ENCODE peak calls at places on chromosomes 11 and 22, in five cellular contexts. V is ovary, Y is uterus, F is stomach, R is endothelial cell of umbilical vein. D is an unnamed sample.

GRCh38 chr11:64914123-64914522 is 2.9 kb downstream of the ATG2A start:
- DNase-seq in V (no peak), Y (no peak), F (no peak), R (no peak), D (no peak)

GRCh38 chr11:86292912-86293606 is 9.0 kb upstream of the HIKESHI start:
- DNase-seq in V (no peak), Y (no peak), F (no peak), R (no peak), D (no peak)

GRCh38 chr22:25281675-25282345 is 62.4 kb downstream of the CRYBB2 start:
- DNase-seq in V (no peak), Y (no peak), F (no peak), R (no peak), D (no peak)

GRCh38 chr11:8658210-8658968 is 24.1 kb downstream of the TRIM66 start:
- DNase-seq in V (no peak), Y (no peak), F (no peak), R (no peak), D (no peak)

GRCh38 chr11:82012276-82012675 is 721.4 kb downstream of the FAM181B start:
- DNase-seq in V (no peak), Y (no peak), F (no peak), R (no peak), D (no peak)

GRCh38 chr11:112834277-112834755 is 126.9 kb upstream of the NCAM1 start:
- DNase-seq in V (no peak), Y (no peak), F (peak), R (no peak), D (no peak)

GRCh38 chr11:27239305-27239942 is 123.6 kb downstream of the CCDC34 start:
- DNase-seq in V (no peak), Y (no peak), F (no peak), R (no peak), D (no peak)

GRCh38 chr22:46916886-46917625 is 154.6 kb downstream of the TBC1D22A start:
- DNase-seq in V (no peak), Y (no peak), F (no peak), R (no peak), D (no peak)

GRCh38 chr11:11291432-11292015 is 61.5 kb downstream of the CSNK2A3 start:
- DNase-seq in V (no peak), Y (no peak), F (no peak), R (no peak), D (no peak)

GRCh38 chr11:74680703-74681531 is 50.3 kb downstream of the CHRDL2 start:
- DNase-seq in V (no peak), Y (peak), F (peak), R (no peak), D (no peak)

GRCh38 chr11:590997-591396 is 14.7 kb downstream of the PHRF1 start:
- DNase-seq in V (no peak), Y (no peak), F (no peak), R (no peak), D (no peak)

GRCh38 chr11:377174-377865 is 8.0 kb downstream of the B4GALNT4 start:
- DNase-seq in V (no peak), Y (no peak), F (no peak), R (no peak), D (no peak)

GRCh38 chr11:132772712-132773545 is 759.4 kb downstream of the OPCML start:
- DNase-seq in V (no peak), Y (no peak), F (no peak), R (no peak), D (no peak)

GRCh38 chr22:31857247-31857646 is 87.1 kb upstream of the YWHAH start:
- DNase-seq in V (no peak), Y (no peak), F (no peak), R (no peak), D (no peak)

GRCh38 chr11:65502274-65502851 is 3.5 kb downstream of the MALAT1 start:
- DNase-seq in V (no peak), Y (no peak), F (no peak), R (peak), D (no peak)

GRCh38 chr22:32830957-32831356 is 29.5 kb downstream of the TIMP3 start:
- DNase-seq in V (no peak), Y (no peak), F (no peak), R (no peak), D (no peak)

GRCh38 chr11:19867064-19867463 is 154.4 kb downstream of the NAV2 start:
- DNase-seq in V (no peak), Y (no peak), F (no peak), R (no peak), D (no peak)

GRCh38 chr11:32333335-32333991 is 101.9 kb downstream of the WT1 start:
- DNase-seq in V (peak), Y (peak), F (peak), R (peak), D (no peak)

GRCh38 chr11:108966206-108966605 is 301.3 kb downstream of the DDX10 start:
- DNase-seq in V (no peak), Y (no peak), F (no peak), R (no peak), D (no peak)

GRCh38 chr11:108965602-108966001 is 300.7 kb downstream of the DDX10 start:
- DNase-seq in V (no peak), Y (no peak), F (no peak), R (no peak), D (peak)

GRCh38 chr11:108967571-108967970 is 302.7 kb downstream of the DDX10 start:
- DNase-seq in V (no peak), Y (peak), F (no peak), R (no peak), D (no peak)

GRCh38 chr11:108970221-108970991 is 305.5 kb downstream of the DDX10 start:
- DNase-seq in V (no peak), Y (no peak), F (no peak), R (no peak), D (no peak)

GRCh38 chr11:108966978-108967377 is 302.1 kb downstream of the DDX10 start:
- DNase-seq in V (no peak), Y (no peak), F (no peak), R (no peak), D (no peak)
- TF ChIP-seq POLR2A in V (no peak), Y (no peak), F (no peak), R (no peak), D (no peak)

GRCh38 chr22:19766235-19766505 is 5.6 kb downstream of the TBX1 start:
- DNase-seq in V (no peak), Y (no peak), F (no peak), R (no peak), D (no peak)

GRCh38 chr22:19765477-19766234 is 5.1 kb downstream of the TBX1 start:
- DNase-seq in V (no peak), Y (no peak), F (no peak), R (no peak), D (no peak)

GRCh38 chr22:19767427-19768380 is 7.1 kb downstream of the TBX1 start:
- DNase-seq in V (no peak), Y (peak), F (no peak), R (no peak), D (no peak)

GRCh38 chr22:19764636-19765476 is 4.3 kb downstream of the TBX1 start:
- DNase-seq in V (no peak), Y (no peak), F (no peak), R (no peak), D (no peak)

GRCh38 chr22:19766506-19767426 is 6.2 kb downstream of the TBX1 start:
- DNase-seq in V (no peak), Y (no peak), F (peak), R (no peak), D (no peak)
- TF ChIP-seq POLR2A in V (no peak), Y (no peak), F (no peak), R (no peak), D (no peak)

DNA sequence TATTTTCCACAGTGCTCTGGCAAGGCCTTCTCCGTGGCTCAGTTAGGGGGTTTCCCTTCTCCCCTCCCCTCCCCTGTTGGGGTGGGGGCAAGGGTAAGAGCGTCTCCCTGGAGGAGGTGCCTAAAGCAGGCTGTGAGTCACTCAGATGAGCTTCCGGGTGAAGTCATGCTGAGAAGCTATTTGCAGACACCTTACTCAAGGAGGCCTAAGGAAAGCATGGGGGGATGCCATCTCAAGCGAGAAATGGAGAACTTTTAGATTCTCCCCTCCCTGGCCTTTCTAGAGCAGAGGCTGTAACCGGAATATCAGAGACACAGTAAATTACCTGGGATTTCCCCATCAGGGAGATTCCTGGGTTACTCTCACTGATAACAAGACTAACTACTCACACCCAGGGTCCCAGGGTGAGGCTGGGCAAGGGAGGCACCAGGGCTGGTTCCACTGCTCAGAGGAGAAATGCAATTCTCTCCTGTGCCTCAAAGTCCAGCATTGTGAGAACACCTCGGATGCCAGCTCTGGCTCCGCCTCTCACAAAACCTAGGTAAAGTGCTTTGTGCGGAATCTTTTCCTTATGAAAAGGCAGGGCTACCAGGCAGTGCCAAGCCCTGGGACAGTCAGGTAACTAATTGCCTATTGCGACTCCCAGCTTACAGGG is 123.6 kb downstream of the ABTB2 start:
- DNase-seq in V (no peak), Y (peak), F (peak), R (peak), D (peak)
- TF ChIP-seq POLR2A in V (no peak), Y (no peak), F (no peak), R (no peak), D (no peak)

DNA sequence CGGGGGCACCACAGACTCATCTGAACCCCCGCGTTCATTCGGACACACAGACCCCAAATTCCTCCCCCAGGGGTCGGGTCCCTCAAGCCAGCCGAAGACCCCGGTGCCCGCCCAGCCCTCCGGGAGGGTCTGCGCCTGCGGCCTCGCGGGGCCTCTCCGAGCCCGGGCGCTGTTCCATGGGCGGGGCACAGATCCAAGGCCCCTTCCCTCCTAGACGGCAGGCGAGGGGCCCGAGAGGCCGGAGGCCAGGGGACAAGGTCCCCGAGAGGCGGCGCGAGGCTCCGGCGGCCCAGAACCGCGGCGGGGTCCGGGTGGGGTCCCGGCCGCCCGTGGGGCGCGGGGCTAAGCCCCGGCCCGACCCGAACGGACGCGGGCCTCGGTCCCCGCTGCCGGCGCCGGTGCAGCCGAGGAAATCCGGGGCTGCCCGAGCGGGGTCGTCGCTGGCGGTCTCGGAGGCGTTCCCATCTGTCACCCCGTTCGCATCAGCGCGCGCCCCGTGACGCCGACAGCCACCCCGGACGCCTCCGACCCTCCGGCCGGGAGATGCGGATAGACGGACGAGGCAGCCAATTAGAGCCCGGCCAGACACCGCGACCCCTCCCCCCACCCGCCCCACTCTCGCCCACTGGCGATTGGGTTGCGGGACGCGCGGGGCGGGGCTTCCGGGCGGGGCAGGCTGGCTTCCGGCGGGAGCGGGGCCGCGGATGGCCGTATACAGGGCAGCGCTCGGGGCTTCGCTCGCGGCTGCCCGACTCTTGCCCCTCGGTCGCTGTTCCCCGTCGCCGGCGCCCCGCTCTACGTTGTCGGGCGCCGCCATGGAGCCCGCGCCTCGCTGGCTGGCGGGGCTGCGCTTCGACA is at the start of gene SELENOO:
- DNase-seq in V (peak), Y (peak), F (peak), R (peak), D (peak)
- TF ChIP-seq POLR2A in V (peak), Y (peak), F (no peak), R (peak), D (peak)